ENCODE peak calls at places on chromosomes 6 and 20, in four cellular contexts. T is foreskin fibroblast, B is H9, K is GM19239. Z is an unnamed sample.

GRCh38 chr6:81614292-81614691 is 138.2 kb downstream of the TENT5A start:
- DNase-seq in T (peak), B (no peak), K (no peak), Z (no peak)

GRCh38 chr20:22430154-22430745 is 154.1 kb downstream of the FOXA2 start:
- DNase-seq in T (no peak), B (peak), K (no peak), Z (peak)

GRCh38 chr20:51156041-51156795 is 133.3 kb upstream of the KCNG1 start:
- DNase-seq in T (peak), B (no peak), K (no peak), Z (no peak)

GRCh38 chr6:102798631-102799030 is 1405.1 kb downstream of the GRIK2 start:
- DNase-seq in T (peak), B (peak), K (no peak), Z (no peak)

GRCh38 chr20:51752343-51752951 is 15.7 kb downstream of the ATP9A start:
- DNase-seq in T (peak), B (no peak), K (no peak), Z (peak)

GRCh38 chr6:45351667-45352066 is 23.5 kb downstream of the RUNX2 start:
- DNase-seq in T (no peak), B (no peak), K (no peak), Z (no peak)

GRCh38 chr6:71388068-71388744 is 99.6 kb downstream of the OGFRL1 start:
- DNase-seq in T (peak), B (no peak), K (no peak), Z (no peak)

GRCh38 chr6:129501401-129502051 is 208.5 kb downstream of the ARHGAP18 start:
- DNase-seq in T (peak), B (no peak), K (no peak), Z (peak)

GRCh38 chr6:33812669-33813068 is 8.9 kb upstream of the MLN start:
- DNase-seq in T (peak), B (peak), K (peak), Z (no peak)